ENCODE peak calls at places on chromosome 22, in seven cellular contexts. T is fibroblast of the aortic adventitia; C is GM13977; X is brain microvascular endothelial cell; Y is IMR-90; Z is pancreas; R is CD4-positive, alpha-beta T cell. K is an unnamed sample.

GRCh38 chr22:40668611-40669390 is 10.5 kb upstream of the MCHR1 start:
- DNase-seq in Z (no peak), C (no peak), R (no peak), X (peak), Y (peak), T (peak), K (no peak)

GRCh38 chr22:44316393-44317162 is 3.8 kb upstream of the SHISAL1 start:
- DNase-seq in Y (no peak), Z (no peak), T (no peak), R (no peak), X (no peak), C (no peak), K (no peak)

GRCh38 chr22:27848005-27848404 is 46.4 kb upstream of the MN1 start:
- DNase-seq in C (no peak), Y (no peak), T (no peak), Z (no peak), R (no peak), X (no peak), K (no peak)

GRCh38 chr22:33652596-33652995 is 267.7 kb downstream of the LARGE1 start:
- DNase-seq in T (no peak), R (no peak), Z (no peak), Y (peak), C (no peak), X (peak), K (no peak)

GRCh38 chr22:50694099-50694498 is 21.5 kb downstream of the SHANK3 start:
- DNase-seq in R (no peak), Y (peak), X (no peak), Z (no peak), T (peak), C (no peak), K (no peak)

GRCh38 chr22:50481440-50482106 is at the start of gene ADM2:
- DNase-seq in T (peak), X (no peak), Z (peak), R (peak), Y (no peak), C (peak), K (no peak)

GRCh38 chr22:45804986-45805325 is 133.3 kb downstream of the ATXN10 start:
- DNase-seq in C (no peak), R (no peak), Y (peak), T (peak), X (peak), Z (no peak), K (no peak)

GRCh38 chr22:42300286-42301071 is 30.0 kb upstream of the TCF20 start:
- DNase-seq in X (no peak), Z (no peak), R (peak), C (peak), Y (no peak), T (no peak), K (no peak)

GRCh38 chr22:28034760-28035401 is 115.8 kb upstream of the PITPNB start:
- DNase-seq in Y (peak), R (peak), Z (peak), T (peak), X (peak), C (no peak), K (peak)

GRCh38 chr22:29385748-29386147 is 2.6 kb downstream of the AP1B1 start:
- DNase-seq in T (no peak), Z (no peak), C (peak), X (no peak), Y (no peak), R (no peak), K (no peak)

GRCh38 chr22:21022507-21022906 is 7.5 kb downstream of the P2RX6 start:
- DNase-seq in Z (no peak), R (no peak), X (no peak), T (no peak), Y (no peak), C (no peak), K (no peak)

GRCh38 chr22:48359613-48359965 is 1468.1 kb downstream of the BRD1 start:
- DNase-seq in X (no peak), C (no peak), Y (no peak), R (no peak), T (no peak), Z (no peak), K (no peak)

GRCh38 chr22:50537765-50538164 is 7.9 kb upstream of the KLHDC7B start:
- DNase-seq in T (no peak), C (no peak), Z (no peak), Y (no peak), X (no peak), R (no peak), K (no peak)

GRCh38 chr22:44437493-44438015 is 60.5 kb downstream of the RTL6 start:
- DNase-seq in T (peak), X (no peak), R (no peak), C (no peak), Z (no peak), Y (peak), K (no peak)

GRCh38 chr22:44026630-44027511 is 2.8 kb downstream of the PARVB start:
- DNase-seq in T (no peak), Z (no peak), Y (peak), R (peak), C (peak), X (peak), K (peak)

GRCh38 chr22:48072777-48073176 is 1310.3 kb downstream of the TBC1D22A start:
- DNase-seq in Y (no peak), R (no peak), T (no peak), C (no peak), X (no peak), Z (no peak), K (no peak)

GRCh38 chr22:48097723-48098122 is 1335.3 kb downstream of the TBC1D22A start:
- DNase-seq in C (no peak), R (peak), T (no peak), X (no peak), Y (no peak), Z (no peak), K (no peak)

GRCh38 chr22:37126882-37127281 is 17.4 kb upstream of the TMPRSS6 start:
- DNase-seq in C (no peak), R (no peak), Z (no peak), Y (no peak), T (no peak), X (no peak), K (no peak)

GRCh38 chr22:48500481-48501230 is 1327.0 kb downstream of the BRD1 start:
- DNase-seq in X (peak), R (no peak), Y (no peak), Z (no peak), T (no peak), C (no peak), K (no peak)

GRCh38 chr22:20990184-20991180 is 8.4 kb downstream of the LZTR1 start:
- DNase-seq in R (no peak), Z (no peak), T (no peak), X (no peak), Y (no peak), C (no peak), K (no peak)

GRCh38 chr22:49969751-49970527 is 9.4 kb downstream of the PIM3 start:
- DNase-seq in Z (peak), R (peak), Y (no peak), X (no peak), C (no peak), T (no peak), K (peak)

GRCh38 chr22:41003976-41004375 is 52.8 kb downstream of the RBX1 start:
- DNase-seq in Y (no peak), C (no peak), Z (no peak), X (no peak), R (no peak), T (no peak), K (no peak)

GRCh38 chr22:29307658-29308147 is 1.3 kb downstream of the GAS2L1 start:
- DNase-seq in R (no peak), Z (no peak), Y (no peak), T (no peak), C (peak), X (no peak), K (no peak)

GRCh38 chr22:48102581-48102980 is 1340.1 kb downstream of the TBC1D22A start:
- DNase-seq in R (no peak), Z (no peak), Y (no peak), X (no peak), C (no peak), T (no peak), K (no peak)

GRCh38 chr22:49487950-49488349 is 339.7 kb downstream of the BRD1 start:
- DNase-seq in Z (no peak), C (no peak), X (no peak), R (no peak), T (no peak), Y (no peak), K (no peak)

GRCh38 chr22:50119169-50119767 is 29.5 kb downstream of the MOV10L1 start:
- DNase-seq in Z (no peak), Y (no peak), X (no peak), T (no peak), C (no peak), R (no peak), K (no peak)

GRCh38 chr22:42814215-42814614 is 42.9 kb downstream of the ARFGAP3 start:
- DNase-seq in T (peak), Y (no peak), R (no peak), C (no peak), X (no peak), Z (no peak), K (no peak)

GRCh38 chr22:29994027-29994715 is 86.1 kb upstream of the HORMAD2 start:
- DNase-seq in R (no peak), Y (peak), X (peak), Z (no peak), C (no peak), T (peak), K (no peak)

GRCh38 chr22:44391481-44392445 is 79.0 kb upstream of the SHISAL1 start:
- DNase-seq in C (no peak), Y (no peak), X (no peak), R (no peak), T (no peak), Z (peak), K (no peak)

GRCh38 chr22:36907464-36907863 is 6.0 kb upstream of the CSF2RB start:
- DNase-seq in T (no peak), X (no peak), R (no peak), Y (no peak), C (no peak), Z (no peak), K (no peak)

GRCh38 chr22:44205713-44206645 is 25.3 kb downstream of the PARVG start:
- DNase-seq in C (no peak), X (no peak), R (no peak), Y (no peak), T (no peak), Z (peak), K (no peak)

GRCh38 chr22:22106855-22107254 is 124.3 kb upstream of the TOP3B start:
- DNase-seq in X (no peak), T (no peak), C (no peak), R (no peak), Z (no peak), Y (no peak), K (no peak)

GRCh38 chr22:22099194-22099486 is 116.6 kb upstream of the TOP3B start:
- DNase-seq in Y (no peak), T (no peak), Z (no peak), R (no peak), X (no peak), C (peak), K (no peak)

GRCh38 chr22:22105364-22105763 is 122.8 kb upstream of the TOP3B start:
- DNase-seq in R (no peak), T (no peak), X (no peak), Y (no peak), C (no peak), Z (no peak), K (no peak)

GRCh38 chr22:22099833-22100812 is 117.5 kb upstream of the TOP3B start:
- DNase-seq in T (peak), Y (peak), C (no peak), R (no peak), X (peak), Z (no peak), K (no peak)

GRCh38 chr22:22103078-22103593 is 120.5 kb upstream of the TOP3B start:
- DNase-seq in Z (no peak), Y (no peak), C (no peak), T (no peak), X (no peak), R (no peak), K (no peak)
- TF ChIP-seq CTCF in Z (no peak), Y (peak), C (peak), T (peak), X (peak), R (no peak), K (no peak)

GRCh38 chr22:22870577-22871398 is 16.8 kb upstream of the IGLL5 start:
- DNase-seq in R (no peak), T (no peak), C (no peak), Z (no peak), Y (no peak), X (no peak), K (no peak)
- TF ChIP-seq CTCF in R (no peak), T (no peak), C (no peak), Z (no peak), Y (peak), X (no peak), K (no peak)

GRCh38 chr22:31046591-31047226 is 34.4 kb upstream of the SMTN start:
- DNase-seq in T (no peak), X (no peak), Z (no peak), C (no peak), R (no peak), Y (peak), K (no peak)

GRCh38 chr22:31049815-31050420 is 31.2 kb upstream of the SMTN start:
- DNase-seq in X (no peak), R (no peak), C (no peak), T (no peak), Y (no peak), Z (no peak), K (no peak)

GRCh38 chr22:31044262-31044861 is 36.8 kb upstream of the SMTN start:
- DNase-seq in T (peak), X (no peak), C (no peak), Z (no peak), Y (peak), R (no peak), K (peak)

GRCh38 chr22:31048570-31048969 is 32.5 kb upstream of the SMTN start:
- DNase-seq in C (no peak), X (no peak), Z (no peak), R (no peak), Y (no peak), T (no peak), K (no peak)

DNA sequence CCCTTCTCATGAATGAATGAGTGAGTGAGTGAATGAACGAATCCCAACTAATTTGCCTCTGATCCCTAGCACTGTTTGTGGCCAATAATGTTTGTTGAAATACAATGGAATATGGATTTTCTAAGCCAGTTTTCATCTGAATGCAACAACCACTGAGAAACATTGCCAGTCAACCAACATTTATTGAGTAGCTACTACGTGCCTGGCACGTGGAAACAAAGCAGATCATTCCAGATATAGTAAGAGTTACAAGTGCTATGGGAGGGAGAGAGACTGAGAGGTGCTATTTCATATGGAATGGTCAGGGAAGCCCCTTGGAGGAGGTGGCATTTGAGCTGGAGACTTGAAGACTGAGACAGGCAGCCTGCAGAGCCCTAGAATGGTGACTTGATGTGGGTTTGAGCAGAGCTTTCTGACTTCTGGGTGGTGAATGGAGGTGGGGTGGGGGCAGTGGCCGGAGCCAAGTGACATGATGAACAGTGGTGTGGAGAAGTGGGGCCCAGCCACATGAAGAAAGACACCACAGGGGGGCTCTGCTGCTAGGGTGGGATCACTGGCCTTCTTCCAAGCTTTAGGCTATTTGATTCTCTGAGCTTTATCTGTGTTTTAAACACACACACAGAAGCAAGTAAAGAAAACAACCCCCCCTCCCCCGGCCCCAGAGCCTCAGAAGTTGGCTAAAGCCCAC is 35.1 kb upstream of the SMTN start:
- DNase-seq in C (no peak), Z (no peak), Y (no peak), X (no peak), R (no peak), T (no peak), K (no peak)
- TF ChIP-seq CTCF in C (no peak), Z (no peak), Y (no peak), X (no peak), R (no peak), T (no peak), K (no peak)

GRCh38 chr22:35642305-35642741 is 5.9 kb upstream of the APOL6 start:
- DNase-seq in Y (peak), T (peak), X (no peak), C (no peak), Z (no peak), R (no peak), K (no peak)
- TF ChIP-seq CTCF in Y (no peak), T (no peak), X (no peak), C (no peak), Z (no peak), R (no peak), K (no peak)

GRCh38 chr22:24109649-24110048 is 71.6 kb upstream of the SUSD2 start:
- DNase-seq in Y (no peak), Z (no peak), X (no peak), C (no peak), T (no peak), R (no peak), K (no peak)

GRCh38 chr22:24106385-24107381 is 74.6 kb upstream of the SUSD2 start:
- DNase-seq in X (no peak), Z (no peak), T (peak), Y (no peak), C (peak), R (peak), K (no peak)

GRCh38 chr22:24108073-24108472 is 73.2 kb upstream of the SUSD2 start:
- DNase-seq in T (no peak), Z (no peak), Y (no peak), X (no peak), C (no peak), R (no peak), K (no peak)

GRCh38 chr22:24105661-24106060 is 75.6 kb upstream of the SUSD2 start:
- DNase-seq in X (no peak), Z (no peak), R (no peak), C (no peak), T (no peak), Y (no peak), K (no peak)

DNA sequence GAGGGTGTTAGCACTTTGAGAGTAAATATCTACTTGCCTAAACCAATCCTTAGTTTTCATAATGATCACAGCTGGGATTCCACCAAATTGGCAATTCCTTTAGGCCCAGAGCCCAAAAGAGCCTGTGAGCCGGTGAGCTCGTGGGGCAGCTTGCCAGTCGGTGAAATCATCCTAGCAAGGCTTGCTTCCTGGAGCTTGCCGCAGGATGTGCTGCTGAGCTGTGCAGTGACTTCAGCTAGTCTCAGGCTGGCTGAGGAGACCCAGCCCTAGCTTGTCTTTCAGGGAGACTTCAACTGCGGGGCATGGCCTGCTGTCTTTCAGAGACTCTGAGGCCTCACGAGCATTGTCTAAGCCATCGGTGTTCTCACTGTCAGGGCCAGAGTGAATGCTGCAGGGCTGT is 73.6 kb upstream of the SUSD2 start:
- DNase-seq in Z (no peak), T (peak), Y (peak), R (no peak), X (peak), C (no peak), K (peak)
- TF ChIP-seq CTCF in Z (no peak), T (peak), Y (peak), R (no peak), X (peak), C (no peak), K (no peak)

DNA sequence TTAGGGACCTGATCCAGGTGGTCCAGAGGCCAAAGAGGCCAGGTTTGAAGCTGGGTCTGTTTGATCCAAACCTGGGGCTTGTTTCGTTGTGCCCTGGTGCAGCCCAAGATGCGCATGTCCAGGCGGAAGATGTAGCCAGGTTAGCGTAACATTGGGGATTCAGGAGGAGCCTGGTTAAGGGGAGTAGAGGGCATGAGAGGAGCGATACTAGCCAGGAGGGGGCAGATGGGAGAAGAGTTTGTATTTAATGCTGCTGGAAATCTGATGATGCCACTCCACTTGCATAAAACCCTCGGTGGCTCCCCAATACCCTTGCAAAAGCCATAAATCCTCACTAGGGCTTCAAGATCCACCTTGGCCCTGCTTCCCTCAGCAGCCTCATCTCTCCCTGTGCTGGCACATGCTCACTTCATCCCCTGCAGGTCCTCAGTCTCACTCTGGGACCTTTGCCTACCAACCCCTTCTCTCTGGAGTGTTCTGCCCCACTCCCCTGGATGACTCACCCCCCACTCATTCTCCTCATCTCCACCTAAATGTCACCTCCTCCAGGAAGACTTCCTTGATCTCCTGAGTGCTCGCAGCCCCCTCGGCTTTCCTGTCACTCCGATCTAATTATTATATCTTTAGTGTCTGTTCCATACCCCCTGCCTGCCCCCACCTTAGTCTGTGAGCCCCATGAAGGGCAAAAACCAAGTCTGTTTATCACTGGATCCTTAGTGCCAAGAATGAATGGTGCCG is 95.9 kb downstream of the MIAT start:
- DNase-seq in T (no peak), Z (no peak), X (no peak), Y (no peak), R (no peak), C (no peak), K (no peak)
- TF ChIP-seq CTCF in T (no peak), Z (no peak), X (peak), Y (peak), R (no peak), C (no peak), K (no peak)

GRCh38 chr22:32534252-32535215 is 59.9 kb downstream of the FBXO7 start:
- DNase-seq in Y (no peak), Z (no peak), C (no peak), X (no peak), R (no peak), T (peak), K (no peak)
- TF ChIP-seq CTCF in Y (no peak), Z (no peak), C (no peak), X (no peak), R (no peak), T (no peak), K (no peak)

DNA sequence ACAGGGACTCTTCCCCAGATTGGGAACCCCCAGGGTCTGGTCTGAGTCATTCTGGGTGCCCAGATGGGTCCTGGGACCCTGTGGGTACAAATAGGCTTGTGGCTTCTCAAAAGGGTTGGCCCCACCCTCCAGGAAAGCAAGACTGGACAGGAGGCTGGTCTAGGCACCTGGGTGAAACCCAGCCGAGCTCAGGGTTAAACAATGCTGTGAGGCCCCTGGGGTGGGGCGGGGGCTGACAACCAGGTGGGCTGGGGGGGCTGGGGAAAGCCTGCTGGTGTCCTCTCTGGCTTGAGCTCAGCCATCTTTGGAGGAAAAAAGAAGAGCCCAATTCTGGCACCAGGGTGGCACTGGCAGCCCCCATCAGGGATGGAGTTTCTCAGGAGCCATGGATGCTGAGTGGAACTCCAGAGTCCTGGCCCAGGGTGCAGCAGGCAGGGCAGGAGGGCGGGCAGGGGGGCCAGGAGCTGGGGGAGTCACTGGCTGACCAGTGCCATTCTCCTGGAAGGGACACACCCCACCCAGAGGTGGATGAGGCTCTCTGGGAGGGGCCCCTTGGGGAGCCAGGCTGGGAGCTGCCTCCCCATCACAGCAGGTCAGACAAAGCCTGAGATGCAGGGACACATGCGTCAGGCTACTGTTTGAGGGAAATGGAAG is 1.1 kb downstream of the SEPTIN5 start:
- DNase-seq in T (no peak), Z (no peak), Y (no peak), X (no peak), C (no peak), R (no peak), K (no peak)
- TF ChIP-seq CTCF in T (no peak), Z (no peak), Y (no peak), X (no peak), C (no peak), R (no peak), K (no peak)